ENCODE peak calls at places on chromosome X, in five cellular contexts. I, Y, W, C and M are unnamed samples.

GRCh38 chrX:81120270-81120935 is 81.3 kb downstream of the HMGN5 start:
- DNase-seq in I (no peak), C (no peak), Y (no peak), W (no peak), M (no peak)

GRCh38 chrX:139823806-139824205 is 109.0 kb downstream of the ATP11C start:
- DNase-seq in W (peak; percentile 1), I (no peak), Y (peak; percentile 61), C (no peak), M (no peak)

GRCh38 chrX:85503258-85504158 is 124.0 kb upstream of the POF1B start:
- DNase-seq in C (no peak), Y (no peak), W (peak; percentile 32), I (no peak), M (no peak)

GRCh38 chrX:8668797-8669196 is 63.1 kb downstream of the ANOS1 start:
- DNase-seq in W (no peak), I (no peak), Y (no peak), C (no peak), M (no peak)

GRCh38 chrX:14936561-14936960 is 63.3 kb downstream of the MOSPD2 start:
- DNase-seq in Y (peak; percentile 57), W (peak; percentile 44), C (no peak), I (no peak), M (no peak)

GRCh38 chrX:26442340-26442739 is 226.4 kb downstream of the MAGEB5 start:
- DNase-seq in C (no peak), Y (peak; percentile 40), I (no peak), W (no peak), M (peak; percentile 0)

GRCh38 chrX:154445776-154446175 is 1.8 kb downstream of the FAM50A start:
- DNase-seq in I (no peak), C (no peak), Y (no peak), W (no peak), M (no peak)

GRCh38 chrX:27336466-27337091 is 126.6 kb downstream of the PPP4R3C start:
- DNase-seq in Y (peak; percentile 26), C (no peak), I (no peak), W (peak; percentile 18), M (peak; percentile 12)

GRCh38 chrX:70046978-70047377 is 2.8 kb downstream of the AWAT2 start:
- DNase-seq in W (no peak), C (no peak), Y (peak; percentile 38), I (no peak), M (no peak)

GRCh38 chrX:66110112-66110511 is 53.9 kb upstream of the HEPH start:
- DNase-seq in Y (peak; percentile 4), I (no peak), C (no peak), W (peak; percentile 27), M (no peak)

GRCh38 chrX:102840871-102841705 is 96.0 kb upstream of the RAB40AL start:
- DNase-seq in W (no peak), Y (peak; percentile 22), I (no peak), C (no peak), M (no peak)

GRCh38 chrX:19893722-19894121 is 6.3 kb upstream of the SH3KBP1 start:
- DNase-seq in C (no peak), W (no peak), Y (no peak), I (no peak), M (no peak)

GRCh38 chrX:10597871-10598270 is 22.5 kb downstream of the MID1 start:
- DNase-seq in C (no peak), Y (peak; percentile 47), W (no peak), I (no peak), M (no peak)

GRCh38 chrX:2708601-2709200 is 17.6 kb downstream of the CD99 start:
- DNase-seq in Y (no peak), C (no peak), W (no peak), I (no peak), M (no peak)

GRCh38 chrX:8868906-8869305 is 67.7 kb upstream of the FAM9A start:
- DNase-seq in I (no peak), W (no peak), C (no peak), Y (peak; percentile 64), M (no peak)

GRCh38 chrX:34873500-34874225 is 68.9 kb upstream of the FAM47B start:
- DNase-seq in Y (peak; percentile 78), W (no peak), C (no peak), I (no peak), M (no peak)

GRCh38 chrX:40007746-40008705 is 89.7 kb downstream of the BCOR start:
- DNase-seq in W (no peak), I (no peak), C (no peak), Y (no peak), M (no peak)

GRCh38 chrX:66015152-66015827 is 24.6 kb downstream of the VSIG4 start:
- DNase-seq in C (no peak), Y (no peak), W (no peak), I (no peak), M (no peak)

GRCh38 chrX:155857561-155857960 is 23.6 kb upstream of the VAMP7 start:
- DNase-seq in I (no peak), C (no peak), W (no peak), Y (peak; percentile 9), M (no peak)

GRCh38 chrX:46059316-46059715 is 485.9 kb downstream of the ZNF674 start:
- DNase-seq in W (no peak), I (no peak), Y (no peak), C (no peak), M (no peak)

GRCh38 chrX:150464001-150464400 is 100.9 kb downstream of the MAMLD1 start:
- DNase-seq in W (no peak), I (no peak), C (no peak), Y (no peak), M (no peak)

GRCh38 chrX:124540474-124540873 is 194.1 kb downstream of the SH2D1A start:
- DNase-seq in I (no peak), C (no peak), W (no peak), Y (no peak), M (no peak)

GRCh38 chrX:9829308-9830267 is 43.4 kb downstream of the SHROOM2 start:
- DNase-seq in Y (peak; percentile 66), W (peak; percentile 35), I (no peak), C (no peak), M (no peak)

GRCh38 chrX:134377537-134377936 is 82.4 kb upstream of the HPRT1 start:
- DNase-seq in I (no peak), C (no peak), W (no peak), Y (peak; percentile 65), M (no peak)

GRCh38 chrX:71228063-71228642 is 5.1 kb downstream of the GJB1 start:
- DNase-seq in Y (no peak), I (no peak), W (no peak), C (no peak), M (no peak)